ENCODE peak calls at places on chromosomes 6 and 20, in five cellular contexts. W, O, N, L and P are unnamed samples.

GRCh38 chr6:56853541-56853940 is 101.4 kb upstream of the BEND6 start:
- DNase-seq in L (no peak), N (no peak), W (no peak), O (no peak), P (no peak)

GRCh38 chr6:145704153-145704781 is 31.1 kb downstream of the EPM2A start:
- DNase-seq in W (no peak), O (peak; percentile 38), N (no peak), L (peak; percentile 9), P (no peak)

GRCh38 chr20:10636326-10636818 is 37.4 kb downstream of the JAG1 start:
- DNase-seq in O (peak; percentile 64), W (no peak), N (no peak), L (no peak), P (no peak)

GRCh38 chr6:33772114-33772830 is 16.7 kb downstream of the LEMD2 start:
- DNase-seq in W (no peak), N (no peak), O (peak; percentile 30), L (no peak), P (no peak)

GRCh38 chr6:168164462-168165061 is 85.5 kb upstream of the FRMD1 start:
- DNase-seq in W (peak; percentile 22), L (no peak), O (no peak), N (no peak), P (no peak)

GRCh38 chr6:29516108-29516507 is 28.4 kb upstream of the MAS1L start:
- DNase-seq in N (no peak), L (no peak), W (peak; percentile 12), O (peak; percentile 5), P (no peak)

GRCh38 chr6:18155864-18156396 is 708 bp downstream of the KDM1B start:
- DNase-seq in W (peak; percentile 93), O (peak; percentile 27), N (peak; percentile 82), L (peak; percentile 62), P (peak; percentile 85)

GRCh38 chr6:107536183-107536582 is 46.3 kb downstream of the SOBP start:
- DNase-seq in N (no peak), L (peak; percentile 83), O (no peak), W (no peak), P (no peak)

GRCh38 chr6:33702345-33702977 is 9.0 kb downstream of the UQCC2 start:
- DNase-seq in L (peak; percentile 56), W (peak; percentile 81), N (peak; percentile 58), O (peak; percentile 61), P (peak; percentile 73)

GRCh38 chr6:36547646-36548400 is 544 bp upstream of the STK38 start:
- DNase-seq in W (peak; percentile 54), O (no peak), L (no peak), N (no peak), P (no peak)

GRCh38 chr6:166006593-166007301 is 160.9 kb downstream of the TBXT start:
- DNase-seq in L (peak; percentile 31), W (no peak), N (no peak), O (peak; percentile 89), P (no peak)

GRCh38 chr6:56756219-56756789 is 113.6 kb upstream of the DST start:
- DNase-seq in N (peak; percentile 34), W (no peak), O (no peak), L (no peak), P (peak; percentile 54)

GRCh38 chr6:49526598-49526997 is 23.9 kb upstream of the C6orf141 start:
- DNase-seq in O (no peak), W (no peak), L (no peak), N (no peak), P (no peak)

GRCh38 chr6:50824505-50824904 is 5.8 kb downstream of the TFAP2B start:
- DNase-seq in W (no peak), L (no peak), N (no peak), O (no peak), P (no peak)

GRCh38 chr6:10695086-10695657 is 400 bp downstream of the PAK1IP1 start:
- DNase-seq in L (no peak), N (no peak), O (peak; percentile 0), W (no peak), P (no peak)

GRCh38 chr20:63461364-63461763 is 11.1 kb downstream of the KCNQ2 start:
- DNase-seq in L (peak; percentile 80), W (peak; percentile 86), N (no peak), O (no peak), P (no peak)

GRCh38 chr6:168102093-168102985 is 23.3 kb upstream of the FRMD1 start:
- DNase-seq in W (no peak), L (no peak), O (no peak), N (peak; percentile 89), P (peak; percentile 10)

GRCh38 chr6:155340464-155341129 is 26.3 kb upstream of the TFB1M start:
- DNase-seq in L (no peak), O (peak; percentile 61), N (no peak), W (peak; percentile 72), P (no peak)

GRCh38 chr6:16901777-16902176 is 140.5 kb upstream of the ATXN1 start:
- DNase-seq in N (peak; percentile 44), W (no peak), O (peak; percentile 61), L (no peak), P (no peak)

GRCh38 chr20:10074513-10074912 is 39.7 kb downstream of the ANKEF1 start:
- DNase-seq in N (no peak), O (peak; percentile 90), W (no peak), L (no peak), P (no peak)

GRCh38 chr6:74798302-74798701 is 407.6 kb downstream of the COL12A1 start:
- DNase-seq in W (no peak), N (no peak), O (no peak), L (no peak), P (no peak)

GRCh38 chr6:153944197-153944596 is 94.8 kb upstream of the OPRM1 start:
- DNase-seq in L (no peak), O (no peak), W (no peak), N (no peak), P (no peak)

GRCh38 chr20:59248031-59248684 is 52.3 kb upstream of the EDN3 start:
- DNase-seq in N (no peak), W (no peak), L (no peak), O (no peak), P (no peak)

GRCh38 chr20:13220194-13220856 is 749 bp upstream of the ISM1 start:
- DNase-seq in O (peak; percentile 3), N (peak; percentile 27), L (peak; percentile 69), W (peak; percentile 87), P (peak; percentile 15)

GRCh38 chr20:57662313-57663240 is 42.4 kb upstream of the ZBP1 start:
- DNase-seq in O (no peak), L (no peak), N (peak; percentile 22), W (peak; percentile 63), P (peak; percentile 45)

GRCh38 chr20:48898210-48898609 is 23.3 kb upstream of the ARFGEF2 start:
- DNase-seq in W (no peak), N (no peak), O (peak; percentile 67), L (no peak), P (no peak)

GRCh38 chr6:126721581-126722145 is 381.7 kb downstream of the CENPW start:
- DNase-seq in W (no peak), O (peak; percentile 95), N (no peak), L (no peak), P (no peak)

DNA sequence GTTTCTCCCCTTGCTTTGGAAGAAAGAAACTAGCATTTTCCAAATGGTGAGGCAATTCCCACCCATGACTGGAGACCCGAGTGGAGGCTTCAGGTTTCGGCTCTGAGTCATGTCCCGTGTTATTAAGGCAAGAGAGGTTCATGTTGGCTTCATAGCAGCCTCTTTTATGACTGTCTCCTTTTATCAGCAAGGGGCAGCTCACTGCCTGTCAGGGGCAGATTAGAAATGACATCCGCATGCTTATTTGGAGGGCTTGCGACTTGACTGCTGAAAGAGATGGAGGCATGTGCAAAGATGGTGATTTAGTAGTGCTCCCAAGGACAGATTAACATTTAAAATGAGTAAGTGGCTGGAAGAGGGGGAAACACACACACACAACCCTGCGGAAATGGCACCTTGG is 52.2 kb upstream of the VSTM2L start:
- DNase-seq in L (peak; percentile 43), O (peak; percentile 32), W (no peak), N (no peak), P (no peak)
- H3K27ac ChIP-seq in L (peak overlapping the region; percentile 63), O (no peak overlapping the region), W (no peak overlapping the region), N (no peak overlapping the region), P (no peak overlapping the region)

GRCh38 chr6:111129003-111129402 is 41.7 kb downstream of the SLC16A10 start:
- DNase-seq in O (no peak), W (no peak), L (no peak), N (peak; percentile 76), P (no peak)
- H3K4me1 ChIP-seq in O (no peaks in the 10 kb centered on the region), W (no peaks in the 10 kb centered on the region), L (no peaks in the 10 kb centered on the region), N (peaks cover 13% of the 10 kb centered on the region), P (no peaks in the 10 kb centered on the region)

DNA sequence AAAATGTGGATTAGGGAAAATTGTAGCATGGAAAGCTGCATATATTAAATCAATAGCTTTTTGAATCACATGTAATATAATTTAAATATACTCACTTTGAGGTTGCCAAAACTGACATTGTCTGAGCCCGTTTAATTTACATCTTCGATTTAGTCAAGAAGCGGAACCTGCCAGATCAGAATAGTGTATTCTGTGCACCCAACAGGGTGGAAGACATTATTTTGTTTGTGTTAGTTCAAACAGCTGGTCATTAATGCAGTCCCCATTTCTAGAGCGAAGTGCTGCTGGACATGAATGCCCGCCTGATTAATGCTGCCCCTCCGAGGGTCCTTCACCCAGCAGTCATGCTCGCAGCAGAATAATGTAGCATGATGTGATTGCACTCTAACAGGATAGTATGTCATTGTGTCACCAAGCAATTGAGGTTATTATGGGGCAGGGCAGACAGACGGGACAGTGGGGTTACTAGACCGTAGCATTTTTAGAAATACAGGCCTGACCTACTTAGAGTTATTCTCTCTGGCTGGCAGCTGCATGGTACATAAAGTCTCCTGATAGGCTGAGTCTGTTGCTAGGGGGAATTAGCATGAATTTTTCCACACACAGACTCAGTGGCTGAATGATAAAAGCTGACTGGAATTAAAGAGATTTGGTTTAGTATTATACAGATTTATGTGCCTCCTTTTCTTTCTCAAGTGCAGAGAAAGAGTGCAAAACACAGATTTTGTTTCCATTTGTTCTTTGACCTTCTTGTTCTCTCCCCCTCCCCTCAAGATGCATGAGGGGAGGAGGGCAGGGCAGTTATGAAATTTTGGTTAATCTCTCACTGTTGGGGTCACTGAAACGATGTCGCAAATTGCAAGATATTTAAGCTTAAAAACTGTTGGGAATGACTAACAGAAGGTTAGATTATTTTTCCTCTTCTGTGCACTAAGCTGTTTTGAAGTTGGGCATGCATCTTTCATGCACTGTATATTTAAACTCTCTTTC is 147.0 kb downstream of the PRL start:
- DNase-seq in W (no peak), N (no peak), L (peak; percentile 34), O (peak; percentile 78), P (no peak)
- H3K27ac ChIP-seq in W (peak overlapping the region; percentile 98), N (no peak overlapping the region), L (no peak overlapping the region), O (peak overlapping the region; percentile 70), P (no peak overlapping the region)

GRCh38 chr6:1853761-1854160 is 244.0 kb downstream of the FOXC1 start:
- DNase-seq in O (no peak), N (no peak), W (no peak), L (no peak), P (no peak)

GRCh38 chr6:1858191-1858590 is 248.5 kb downstream of the FOXC1 start:
- DNase-seq in L (no peak), O (no peak), N (no peak), W (no peak), P (no peak)

GRCh38 chr6:1856381-1856780 is 246.7 kb downstream of the FOXC1 start:
- DNase-seq in O (peak; percentile 75), L (no peak), N (no peak), W (no peak), P (peak; percentile 70)

GRCh38 chr6:1854296-1854695 is 244.6 kb downstream of the FOXC1 start:
- DNase-seq in L (no peak), N (no peak), O (no peak), W (no peak), P (no peak)

DNA sequence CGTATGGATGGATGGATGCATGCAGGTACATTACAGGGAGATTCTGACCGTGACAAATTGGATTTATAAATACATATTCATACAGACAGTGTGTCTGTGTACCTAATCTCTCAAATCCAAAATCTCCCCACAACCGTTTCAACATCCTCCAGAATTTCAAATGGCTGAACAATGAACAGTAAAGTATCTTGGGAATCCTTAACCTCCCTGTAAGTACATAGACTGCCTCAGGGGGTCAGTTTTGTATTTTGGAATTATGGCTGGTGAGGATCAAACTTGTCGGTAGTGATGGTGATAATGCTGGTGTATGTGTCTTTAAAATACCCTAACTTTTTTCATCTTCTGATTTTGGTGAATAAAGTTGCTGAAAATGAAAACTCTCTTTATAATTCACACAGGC is 246.2 kb downstream of the FOXC1 start:
- DNase-seq in W (no peak), L (no peak), O (no peak), N (no peak), P (no peak)
- H3K4me1 ChIP-seq in W (no peaks in the 10 kb centered on the region), L (peaks cover 8% of the 10 kb centered on the region), O (peaks cover 2% of the 10 kb centered on the region), N (no peaks in the 10 kb centered on the region), P (no peaks in the 10 kb centered on the region)